ENCODE peak calls at places on chromosome 1, in five cellular contexts. One of them, this sample, is unnamed.

GRCh38 chr1:46315669-46316403 is 12.3 kb downstream of the UQCRH start:
- DNase-seq in kidney glomerular epithelial cell: peak
- DNase-seq in iPS DF 19.7: no peak
- DNase-seq in left colon: no peak
- DNase-seq in activated CD4-positive, alpha-beta T cell treated with anti-CD3 and anti-CD28 coated beads for 1 hour: no peak
- DNase-seq in this sample: no peak

GRCh38 chr1:48728599-48728998 is 48.1 kb downstream of the BEND5 start:
- DNase-seq in kidney glomerular epithelial cell: no peak
- DNase-seq in activated CD4-positive, alpha-beta T cell treated with anti-CD3 and anti-CD28 coated beads for 1 hour: no peak
- DNase-seq in iPS DF 19.7: no peak
- DNase-seq in left colon: no peak
- DNase-seq in this sample: no peak

GRCh38 chr1:198771562-198772153 is 132.8 kb downstream of the PTPRC start:
- DNase-seq in activated CD4-positive, alpha-beta T cell treated with anti-CD3 and anti-CD28 coated beads for 1 hour: no peak
- DNase-seq in iPS DF 19.7: no peak
- DNase-seq in kidney glomerular epithelial cell: peak
- DNase-seq in left colon: no peak
- DNase-seq in this sample: no peak

GRCh38 chr1:145975216-145975615 is 10.7 kb downstream of the POLR3GL start:
- DNase-seq in kidney glomerular epithelial cell: no peak
- DNase-seq in iPS DF 19.7: no peak
- DNase-seq in activated CD4-positive, alpha-beta T cell treated with anti-CD3 and anti-CD28 coated beads for 1 hour: no peak
- DNase-seq in left colon: no peak
- DNase-seq in this sample: no peak

GRCh38 chr1:62180649-62181048 is 14.0 kb upstream of the L1TD1 start:
- DNase-seq in left colon: peak
- DNase-seq in iPS DF 19.7: no peak
- DNase-seq in activated CD4-positive, alpha-beta T cell treated with anti-CD3 and anti-CD28 coated beads for 1 hour: no peak
- DNase-seq in kidney glomerular epithelial cell: no peak
- DNase-seq in this sample: no peak

GRCh38 chr1:175169305-175170018 is 23.1 kb downstream of the KIAA0040 start:
- DNase-seq in left colon: no peak
- DNase-seq in activated CD4-positive, alpha-beta T cell treated with anti-CD3 and anti-CD28 coated beads for 1 hour: no peak
- DNase-seq in kidney glomerular epithelial cell: peak
- DNase-seq in iPS DF 19.7: no peak
- DNase-seq in this sample: peak

GRCh38 chr1:110948038-110948810 is 15.5 kb downstream of the LRIF1 start:
- DNase-seq in left colon: no peak
- DNase-seq in activated CD4-positive, alpha-beta T cell treated with anti-CD3 and anti-CD28 coated beads for 1 hour: no peak
- DNase-seq in iPS DF 19.7: no peak
- DNase-seq in kidney glomerular epithelial cell: no peak
- DNase-seq in this sample: no peak

GRCh38 chr1:192493584-192493983 is 82.0 kb upstream of the RGS1 start:
- DNase-seq in iPS DF 19.7: no peak
- DNase-seq in kidney glomerular epithelial cell: no peak
- DNase-seq in left colon: no peak
- DNase-seq in activated CD4-positive, alpha-beta T cell treated with anti-CD3 and anti-CD28 coated beads for 1 hour: no peak
- DNase-seq in this sample: no peak

GRCh38 chr1:37867784-37868183 is 8.4 kb upstream of the MTF1 start:
- DNase-seq in iPS DF 19.7: no peak
- DNase-seq in activated CD4-positive, alpha-beta T cell treated with anti-CD3 and anti-CD28 coated beads for 1 hour: no peak
- DNase-seq in left colon: no peak
- DNase-seq in kidney glomerular epithelial cell: no peak
- DNase-seq in this sample: no peak

GRCh38 chr1:57112148-57112547 is 146.3 kb upstream of the C8B start:
- DNase-seq in left colon: no peak
- DNase-seq in activated CD4-positive, alpha-beta T cell treated with anti-CD3 and anti-CD28 coated beads for 1 hour: no peak
- DNase-seq in kidney glomerular epithelial cell: no peak
- DNase-seq in iPS DF 19.7: peak
- DNase-seq in this sample: no peak

GRCh38 chr1:217718873-217719272 is 87.7 kb downstream of the SPATA17 start:
- DNase-seq in iPS DF 19.7: no peak
- DNase-seq in left colon: no peak
- DNase-seq in kidney glomerular epithelial cell: peak
- DNase-seq in activated CD4-positive, alpha-beta T cell treated with anti-CD3 and anti-CD28 coated beads for 1 hour: no peak
- DNase-seq in this sample: no peak